ENCODE peak calls at places on chromosomes 13 and 19, in four cellular contexts. One of them, this sample, is unnamed.

GRCh38 chr13:100528820-100529219 is 59.8 kb downstream of the GGACT start:
- DNase-seq in upper lobe of left lung: no peak
- DNase-seq in uterus: no peak
- DNase-seq in breast epithelium: no peak
- DNase-seq in this sample: no peak

GRCh38 chr19:12783849-12784393 is 7.4 kb upstream of the JUNB start:
- DNase-seq in upper lobe of left lung: peak; percentile 90
- DNase-seq in uterus: peak; percentile 50
- DNase-seq in breast epithelium: peak; percentile 69
- DNase-seq in this sample: peak; percentile 67

GRCh38 chr19:33290082-33290815 is 12.1 kb downstream of the CEBPA start:
- DNase-seq in upper lobe of left lung: no peak
- DNase-seq in uterus: no peak
- DNase-seq in breast epithelium: no peak
- DNase-seq in this sample: peak; percentile 55

GRCh38 chr13:96817336-96817941 is 176.8 kb downstream of the OXGR1 start:
- DNase-seq in upper lobe of left lung: no peak
- DNase-seq in uterus: no peak
- DNase-seq in breast epithelium: no peak
- DNase-seq in this sample: no peak

GRCh38 chr19:47778954-47779351 is 450 bp downstream of the SELENOW start:
- DNase-seq in upper lobe of left lung: peak; percentile 54
- DNase-seq in uterus: peak; percentile 52
- DNase-seq in breast epithelium: no peak
- DNase-seq in this sample: peak; percentile 58

GRCh38 chr19:34345934-34346333 is 19.1 kb upstream of the GPI start:
- DNase-seq in upper lobe of left lung: peak; percentile 69
- DNase-seq in uterus: no peak
- DNase-seq in breast epithelium: no peak
- DNase-seq in this sample: peak; percentile 81

GRCh38 chr13:50589651-50590054 is 253.8 kb downstream of the DLEU7 start:
- DNase-seq in upper lobe of left lung: no peak
- DNase-seq in uterus: peak; percentile 46
- DNase-seq in breast epithelium: no peak
- DNase-seq in this sample: no peak

GRCh38 chr19:10517361-10517759 is at the start of gene S1PR5:
- DNase-seq in upper lobe of left lung: no peak
- DNase-seq in uterus: no peak
- DNase-seq in breast epithelium: no peak
- DNase-seq in this sample: peak; percentile 32

GRCh38 chr19:4589579-4590410 is 30.3 kb upstream of the SEMA6B start:
- DNase-seq in upper lobe of left lung: no peak
- DNase-seq in uterus: no peak
- DNase-seq in breast epithelium: no peak
- DNase-seq in this sample: no peak

GRCh38 chr19:18521692-18522123 is at the start of gene ELL:
- DNase-seq in upper lobe of left lung: no peak
- DNase-seq in uterus: no peak
- DNase-seq in breast epithelium: no peak
- DNase-seq in this sample: no peak

GRCh38 chr19:18841400-18841799 is 9.6 kb downstream of the UPF1 start:
- DNase-seq in upper lobe of left lung: no peak
- DNase-seq in uterus: no peak
- DNase-seq in breast epithelium: no peak
- DNase-seq in this sample: no peak

GRCh38 chr19:30388819-30389218 is 16.6 kb downstream of the ZNF536 start:
- DNase-seq in upper lobe of left lung: no peak
- DNase-seq in uterus: no peak
- DNase-seq in breast epithelium: no peak
- DNase-seq in this sample: no peak

GRCh38 chr19:38665950-38666661 is 18.7 kb downstream of the ACTN4 start:
- DNase-seq in upper lobe of left lung: peak; percentile 64
- DNase-seq in uterus: peak; percentile 87
- DNase-seq in breast epithelium: peak; percentile 76
- DNase-seq in this sample: peak; percentile 54

GRCh38 chr13:72782717-72783116 is 784 bp downstream of the PIBF1 start:
- DNase-seq in upper lobe of left lung: no peak
- DNase-seq in uterus: no peak
- DNase-seq in breast epithelium: no peak
- DNase-seq in this sample: no peak

GRCh38 chr13:44575035-44575434 is 1.1 kb downstream of the TSC22D1 start:
- DNase-seq in upper lobe of left lung: no peak
- DNase-seq in uterus: no peak
- DNase-seq in breast epithelium: no peak
- DNase-seq in this sample: no peak
- H3K4me3 ChIP-seq in upper lobe of left lung: no peak overlapping the region
- H3K4me3 ChIP-seq in uterus: peak overlapping the region; percentile 73
- H3K4me3 ChIP-seq in breast epithelium: peak overlapping the region; percentile 95
- H3K4me3 ChIP-seq in this sample: no peak overlapping the region

GRCh38 chr19:49553451-49554271 is 25.9 kb downstream of the RCN3 start:
- DNase-seq in upper lobe of left lung: no peak
- DNase-seq in uterus: no peak
- DNase-seq in breast epithelium: no peak
- DNase-seq in this sample: no peak
- TF ChIP-seq POLR2A in upper lobe of left lung: no peak
- TF ChIP-seq POLR2A in uterus: no peak
- TF ChIP-seq POLR2A in breast epithelium: no peak
- TF ChIP-seq POLR2A in this sample: no peak

DNA sequence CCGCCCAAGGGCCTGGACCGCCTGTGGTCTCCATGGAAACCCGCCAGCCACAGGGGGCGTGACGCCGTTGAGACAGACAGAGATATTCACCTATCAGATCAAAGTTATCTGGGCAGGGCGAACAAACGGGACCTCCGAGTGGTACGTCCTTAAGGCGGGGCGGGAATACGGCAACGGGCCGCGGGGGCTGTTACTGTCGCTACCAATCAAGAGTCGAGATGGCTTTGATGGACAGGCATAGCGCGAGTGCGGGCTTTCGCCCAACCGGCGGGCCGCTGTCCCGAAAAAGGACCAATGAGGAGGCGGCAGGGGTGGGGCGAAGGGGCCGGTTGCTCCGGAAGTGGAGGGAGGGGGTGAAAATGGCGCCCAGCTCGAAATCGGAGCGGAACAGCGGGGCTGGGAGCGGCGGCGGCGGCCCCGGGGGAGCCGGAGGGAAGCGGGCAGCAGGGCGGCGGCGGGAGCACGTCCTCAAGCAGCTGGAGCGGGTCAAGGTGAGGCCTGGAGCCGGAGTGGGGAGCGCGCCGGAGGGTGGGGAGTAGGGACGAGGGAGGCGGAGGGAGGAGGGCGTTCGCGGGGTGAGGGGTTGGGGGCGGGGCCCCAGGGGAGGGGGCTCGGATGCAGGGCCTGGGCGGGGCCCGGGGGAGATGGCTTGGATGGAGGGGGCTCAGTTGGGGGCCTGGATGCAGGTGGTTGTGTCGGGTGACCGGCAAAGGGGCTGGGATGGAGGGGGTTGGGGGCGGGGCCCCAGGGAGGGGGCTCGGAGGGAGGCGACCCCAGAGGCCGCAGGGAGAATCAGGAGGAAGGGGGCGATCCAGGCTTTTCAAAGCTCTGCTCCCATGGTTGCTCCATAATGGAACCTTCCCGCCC is at the start of gene DCAF15:
- DNase-seq in upper lobe of left lung: peak; percentile 99
- DNase-seq in uterus: peak; percentile 99
- DNase-seq in breast epithelium: peak; percentile 100
- DNase-seq in this sample: peak; percentile 99
- H3K4me3 ChIP-seq in upper lobe of left lung: peak within 1 kb of the TSS; percentile 87
- H3K4me3 ChIP-seq in uterus: peak within 1 kb of the TSS; percentile 72
- H3K4me3 ChIP-seq in breast epithelium: peak within 1 kb of the TSS; percentile 84
- H3K4me3 ChIP-seq in this sample: peak within 1 kb of the TSS; percentile 77

GRCh38 chr19:1925544-1925943 is 15.4 kb upstream of the CSNK1G2 start:
- DNase-seq in upper lobe of left lung: no peak
- DNase-seq in uterus: no peak
- DNase-seq in breast epithelium: no peak
- DNase-seq in this sample: no peak

GRCh38 chr19:1932395-1932794 is 8.6 kb upstream of the CSNK1G2 start:
- DNase-seq in upper lobe of left lung: no peak
- DNase-seq in uterus: no peak
- DNase-seq in breast epithelium: no peak
- DNase-seq in this sample: no peak

GRCh38 chr19:1931445-1931844 is 9.5 kb upstream of the CSNK1G2 start:
- DNase-seq in upper lobe of left lung: no peak
- DNase-seq in uterus: no peak
- DNase-seq in breast epithelium: no peak
- DNase-seq in this sample: no peak

GRCh38 chr19:1933245-1933644 is 7.7 kb upstream of the CSNK1G2 start:
- DNase-seq in upper lobe of left lung: no peak
- DNase-seq in uterus: no peak
- DNase-seq in breast epithelium: no peak
- DNase-seq in this sample: no peak

DNA sequence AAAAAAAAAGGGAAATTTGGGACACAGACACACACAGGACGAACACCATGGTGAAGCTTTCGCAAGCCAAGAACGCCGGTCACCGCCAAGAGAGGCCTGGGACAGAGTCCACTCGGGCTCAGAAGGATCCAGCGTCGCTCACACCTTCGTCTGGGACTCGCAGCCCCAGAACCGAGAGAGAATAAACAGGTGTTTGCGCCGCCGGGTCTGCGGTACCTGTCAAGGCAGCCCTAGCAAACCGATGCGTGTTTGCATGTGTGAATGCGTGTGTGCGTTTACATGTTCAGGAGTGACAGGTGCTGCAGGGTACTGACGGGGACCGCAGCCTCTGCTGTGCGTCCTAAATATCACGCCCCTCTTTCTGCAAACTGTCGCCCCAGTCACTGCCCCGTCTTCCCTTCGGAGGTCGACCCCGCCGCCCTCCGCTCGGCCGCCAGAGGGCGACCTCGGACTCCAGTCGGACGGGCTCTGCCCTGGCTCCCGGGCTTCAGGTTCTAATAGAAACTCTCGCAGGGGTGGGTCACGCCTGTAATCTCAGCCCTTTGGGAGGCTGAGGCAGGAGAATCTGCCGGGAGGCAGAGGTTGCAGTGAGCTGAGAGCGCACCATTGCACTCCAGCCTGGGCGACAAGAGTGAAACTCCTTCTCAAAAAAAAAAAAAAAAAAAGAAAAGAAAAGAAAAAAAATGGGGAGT is 11.8 kb upstream of the CSNK1G2 start:
- DNase-seq in upper lobe of left lung: peak; percentile 89
- DNase-seq in uterus: peak; percentile 67
- DNase-seq in breast epithelium: peak; percentile 66
- DNase-seq in this sample: peak; percentile 83
- TF ChIP-seq POLR2A in upper lobe of left lung: no peak
- TF ChIP-seq POLR2A in uterus: no peak
- TF ChIP-seq POLR2A in breast epithelium: no peak
- TF ChIP-seq POLR2A in this sample: no peak

DNA sequence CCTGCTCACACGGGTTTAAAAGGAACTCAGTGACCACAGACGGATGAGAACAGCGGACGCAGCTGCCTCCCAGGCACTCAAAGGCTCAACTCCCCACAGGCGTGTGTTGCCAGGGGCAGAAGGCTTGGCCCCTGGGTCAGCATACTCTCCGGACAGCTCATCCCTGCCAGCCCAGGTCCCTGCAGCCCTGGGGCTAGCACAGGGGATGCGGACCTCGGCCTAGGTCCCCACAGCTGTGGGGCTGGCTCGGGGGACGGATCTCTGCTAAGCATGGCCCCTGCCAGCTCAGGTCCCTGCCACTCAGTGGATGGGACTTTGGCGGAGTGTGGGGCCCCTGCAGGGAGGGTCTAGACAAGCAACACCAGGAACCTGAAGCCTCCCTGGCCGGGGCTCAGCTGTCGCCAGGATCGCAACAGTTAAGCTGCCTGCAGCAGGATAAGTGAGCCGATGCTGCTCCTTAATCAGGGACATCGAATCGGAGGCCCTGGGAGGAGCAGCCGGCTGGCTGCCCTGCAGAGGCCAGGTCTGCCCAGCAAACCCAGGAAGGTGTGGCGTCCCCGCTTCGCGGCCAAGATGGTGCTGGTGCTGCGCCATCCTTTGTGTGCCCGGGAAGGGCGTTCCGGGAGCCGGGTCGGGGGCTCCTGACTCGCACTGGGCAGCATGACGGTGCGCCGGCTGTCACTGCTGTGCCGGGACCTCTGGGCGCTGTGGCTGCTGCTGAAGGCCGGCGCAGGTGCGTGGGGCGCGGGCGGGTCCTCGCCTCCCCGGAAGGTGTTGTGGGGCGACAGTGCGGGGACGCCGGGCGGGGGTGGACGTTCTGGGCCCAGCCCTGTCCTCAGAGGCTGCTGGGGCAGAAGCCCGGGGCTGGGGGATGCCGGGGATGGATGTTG is 32.5 kb downstream of the MCF2L start:
- DNase-seq in upper lobe of left lung: peak; percentile 77
- DNase-seq in uterus: no peak
- DNase-seq in breast epithelium: no peak
- DNase-seq in this sample: no peak
- H3K4me3 ChIP-seq in upper lobe of left lung: no peak overlapping the region
- H3K4me3 ChIP-seq in uterus: no peak overlapping the region
- H3K4me3 ChIP-seq in breast epithelium: peak overlapping the region; percentile 69
- H3K4me3 ChIP-seq in this sample: no peak overlapping the region

GRCh38 chr13:87355451-87355850 is 315.7 kb upstream of the SLITRK5 start:
- DNase-seq in upper lobe of left lung: no peak
- DNase-seq in uterus: no peak
- DNase-seq in breast epithelium: no peak
- DNase-seq in this sample: no peak

GRCh38 chr13:87361216-87361615 is 310.0 kb upstream of the SLITRK5 start:
- DNase-seq in upper lobe of left lung: no peak
- DNase-seq in uterus: no peak
- DNase-seq in breast epithelium: no peak
- DNase-seq in this sample: no peak

GRCh38 chr13:87356314-87356713 is 314.9 kb upstream of the SLITRK5 start:
- DNase-seq in upper lobe of left lung: peak; percentile 69
- DNase-seq in uterus: no peak
- DNase-seq in breast epithelium: no peak
- DNase-seq in this sample: no peak
- TF ChIP-seq POLR2A in upper lobe of left lung: no peak
- TF ChIP-seq POLR2A in uterus: no peak
- TF ChIP-seq POLR2A in breast epithelium: no peak
- TF ChIP-seq POLR2A in this sample: no peak

GRCh38 chr19:49067554-49067953 is 2.9 kb upstream of the NTF4 start:
- DNase-seq in upper lobe of left lung: no peak
- DNase-seq in uterus: no peak
- DNase-seq in breast epithelium: no peak
- DNase-seq in this sample: no peak

GRCh38 chr19:49064029-49064629 is 489 bp downstream of the NTF4 start:
- DNase-seq in upper lobe of left lung: peak; percentile 57
- DNase-seq in uterus: no peak
- DNase-seq in breast epithelium: peak; percentile 88
- DNase-seq in this sample: no peak

GRCh38 chr19:49061445-49061844 is 3.2 kb downstream of the NTF4 start:
- DNase-seq in upper lobe of left lung: no peak
- DNase-seq in uterus: no peak
- DNase-seq in breast epithelium: no peak
- DNase-seq in this sample: no peak

GRCh38 chr19:49065905-49066512 is 1.4 kb upstream of the NTF4 start:
- DNase-seq in upper lobe of left lung: no peak
- DNase-seq in uterus: no peak
- DNase-seq in breast epithelium: no peak
- DNase-seq in this sample: no peak

GRCh38 chr19:49064768-49065611 is at the start of gene NTF4:
- DNase-seq in upper lobe of left lung: peak; percentile 50
- DNase-seq in uterus: no peak
- DNase-seq in breast epithelium: peak; percentile 52
- DNase-seq in this sample: no peak
- H3K4me3 ChIP-seq in upper lobe of left lung: no peak within 1 kb of the TSS
- H3K4me3 ChIP-seq in uterus: no peak within 1 kb of the TSS
- H3K4me3 ChIP-seq in breast epithelium: peak within 1 kb of the TSS; percentile 67
- H3K4me3 ChIP-seq in this sample: no peak within 1 kb of the TSS

GRCh38 chr19:44779150-44779549 is 1.5 kb downstream of the CBLC start:
- DNase-seq in upper lobe of left lung: no peak
- DNase-seq in uterus: no peak
- DNase-seq in breast epithelium: no peak
- DNase-seq in this sample: no peak
- TF ChIP-seq POLR2A in upper lobe of left lung: no peak
- TF ChIP-seq POLR2A in uterus: no peak
- TF ChIP-seq POLR2A in breast epithelium: no peak
- TF ChIP-seq POLR2A in this sample: no peak

GRCh38 chr19:2394669-2395292 is 32.6 kb downstream of the TIMM13 start:
- DNase-seq in upper lobe of left lung: no peak
- DNase-seq in uterus: no peak
- DNase-seq in breast epithelium: no peak
- DNase-seq in this sample: peak; percentile 73
- H3K4me3 ChIP-seq in upper lobe of left lung: no peak overlapping the region
- H3K4me3 ChIP-seq in uterus: no peak overlapping the region
- H3K4me3 ChIP-seq in breast epithelium: no peak overlapping the region
- H3K4me3 ChIP-seq in this sample: no peak overlapping the region